ENCODE peak calls at places on chromosomes 5 and 9, in four cellular contexts. V is HepG2, K is K562, T is GM12878. E is an unnamed sample.

GRCh38 chr5:93252165-93252564 is 328.9 kb downstream of the NR2F1-AS1 start:
- DNase-seq in T (no peak), K (no peak), V (peak), E (no peak)

GRCh38 chr5:123401320-123401719 is 21.9 kb downstream of the CEP120 start:
- DNase-seq in T (no peak), K (no peak), V (no peak), E (no peak)

GRCh38 chr5:168852329-168852728 is 273.2 kb upstream of the PANK3 start:
- DNase-seq in T (no peak), V (no peak), K (no peak), E (no peak)

GRCh38 chr9:14652729-14653377 is 40.4 kb downstream of the ZDHHC21 start:
- DNase-seq in K (peak), V (peak), T (no peak), E (peak)

GRCh38 chr9:112819635-112820496 is 69.3 kb downstream of the SNX30 start:
- DNase-seq in K (peak), T (peak), V (peak), E (peak)

GRCh38 chr5:5192681-5193080 is 52.6 kb downstream of the ADAMTS16 start:
- DNase-seq in V (no peak), T (no peak), K (no peak), E (no peak)

GRCh38 chr9:129900263-129901041 is 65.2 kb downstream of the USP20 start:
- DNase-seq in K (no peak), V (no peak), T (peak), E (no peak)

GRCh38 chr5:154567155-154567554 is 89.1 kb upstream of the HAND1 start:
- DNase-seq in K (no peak), V (no peak), T (no peak), E (no peak)

GRCh38 chr5:118548761-118549160 is 439.6 kb downstream of the DTWD2 start:
- DNase-seq in K (no peak), V (peak), T (no peak), E (no peak)

GRCh38 chr5:41392016-41392415 is 118.4 kb downstream of the PLCXD3 start:
- DNase-seq in V (no peak), K (no peak), T (no peak), E (no peak)

GRCh38 chr5:30878751-30879150 is 314.7 kb upstream of the CDH6 start:
- DNase-seq in T (no peak), V (no peak), K (no peak), E (no peak)

GRCh38 chr5:84597904-84598303 is 213.2 kb upstream of the EDIL3 start:
- DNase-seq in T (no peak), K (no peak), V (no peak), E (no peak)

GRCh38 chr5:132383984-132384383 is 14.5 kb downstream of the SLC22A5 start:
- DNase-seq in T (no peak), V (no peak), K (no peak), E (no peak)

GRCh38 chr5:175802361-175802760 is 69.0 kb upstream of the CPLX2 start:
- DNase-seq in V (no peak), K (no peak), T (no peak), E (no peak)

GRCh38 chr9:93896093-93896492 is 59.1 kb downstream of the BARX1 start:
- DNase-seq in V (no peak), K (no peak), T (no peak), E (no peak)

GRCh38 chr5:41524174-41524573 is 13.8 kb upstream of the PLCXD3 start:
- DNase-seq in T (no peak), K (no peak), V (no peak), E (no peak)

GRCh38 chr5:104016650-104017049 is 454.1 kb upstream of the NUDT12 start:
- DNase-seq in K (no peak), T (no peak), V (no peak), E (no peak)

GRCh38 chr5:103621548-103621930 is 59.0 kb upstream of the NUDT12 start:
- DNase-seq in K (no peak), T (no peak), V (no peak), E (no peak)

GRCh38 chr9:114558027-114558675 is 29.4 kb upstream of the ATP6V1G1 start:
- DNase-seq in K (peak), T (no peak), V (peak), E (no peak)

GRCh38 chr9:97632406-97632991 is 669 bp downstream of the TSTD2 start:
- DNase-seq in T (no peak), V (no peak), K (no peak), E (no peak)

GRCh38 chr9:72349240-72349639 is 15.8 kb downstream of the ZFAND5 start:
- DNase-seq in T (no peak), V (no peak), K (no peak), E (no peak)

GRCh38 chr5:76601470-76601869 is 21.7 kb downstream of the F2RL2 start:
- DNase-seq in K (peak), V (peak), T (no peak), E (peak)

GRCh38 chr5:100827481-100827889 is 75.6 kb downstream of the ST8SIA4 start:
- DNase-seq in T (no peak), K (no peak), V (no peak), E (no peak)

GRCh38 chr5:107477492-107477891 is 193.2 kb downstream of the EFNA5 start:
- DNase-seq in K (no peak), V (no peak), T (no peak), E (no peak)

GRCh38 chr5:132007399-132008162 is 3.9 kb downstream of the ACSL6 start:
- DNase-seq in T (peak), V (peak), K (peak), E (peak)

GRCh38 chr5:102742215-102742614 is 12.9 kb upstream of the PAM start:
- DNase-seq in K (no peak), T (no peak), V (no peak), E (no peak)

GRCh38 chr5:131534995-131535394 is 100.0 kb downstream of the RAPGEF6 start:
- DNase-seq in V (no peak), K (no peak), T (no peak), E (no peak)

GRCh38 chr5:6576861-6577501 is 55.9 kb downstream of the NSUN2 start:
- DNase-seq in K (peak), V (peak), T (peak), E (peak)

GRCh38 chr5:131999471-131999931 is 12.0 kb downstream of the ACSL6 start:
- DNase-seq in K (no peak), V (no peak), T (no peak), E (no peak)

GRCh38 chr5:89582768-89583339 is 699.9 kb upstream of the MEF2C start:
- DNase-seq in V (no peak), T (no peak), K (no peak), E (no peak)
- TF ChIP-seq FOXK2 in V (no peak), T (no peak), K (no peak), E (no peak)

DNA sequence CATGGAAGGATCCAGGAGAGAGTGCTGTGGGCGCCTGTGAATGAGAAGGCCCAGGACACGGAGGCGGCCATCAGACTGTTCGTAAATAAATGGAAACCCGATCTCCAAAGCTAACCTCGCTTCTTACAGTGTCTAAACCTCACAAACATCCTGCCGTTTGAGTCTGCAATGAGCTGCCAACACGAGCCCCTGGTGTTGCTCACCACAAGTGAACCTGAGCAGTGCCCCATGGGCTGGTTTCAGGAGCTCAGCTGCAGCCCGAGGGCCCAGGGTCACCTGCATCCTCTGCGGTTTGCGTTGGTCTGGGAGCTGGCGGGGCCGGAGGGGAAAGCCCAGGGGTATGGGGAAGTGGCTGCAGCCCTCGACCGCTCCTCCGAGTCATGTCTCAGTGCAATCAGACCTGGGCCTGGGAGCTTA is 57.9 kb upstream of the RXRA start:
- DNase-seq in V (peak), T (peak), K (no peak), E (no peak)
- TF ChIP-seq FOXK2 in V (no peak), T (no peak), K (no peak), E (no peak)

GRCh38 chr5:179324760-179325295 is 20.4 kb downstream of the ADAMTS2 start:
- DNase-seq in V (no peak), T (no peak), K (no peak), E (no peak)
- TF ChIP-seq FOXK2 in V (no peak), T (no peak), K (no peak), E (no peak)

DNA sequence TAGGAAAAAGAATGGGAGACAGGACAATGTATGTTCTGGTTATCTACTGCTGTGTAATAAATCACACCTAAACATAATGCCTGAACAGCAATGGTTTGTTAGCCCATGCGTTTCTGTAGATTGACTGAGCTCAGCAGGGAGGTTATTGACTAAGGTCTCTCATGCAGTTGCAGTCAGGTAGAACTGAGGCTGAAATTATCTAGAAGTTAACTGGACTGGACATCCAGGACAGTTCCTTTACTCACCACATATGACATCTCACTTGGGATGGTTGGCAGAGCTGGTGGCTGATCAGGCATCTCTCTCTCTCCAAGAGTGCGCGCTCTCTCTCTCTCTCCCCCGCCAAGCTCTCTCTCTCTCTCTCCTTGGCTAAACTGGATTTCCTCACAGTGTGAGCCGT is 8.9 kb upstream of the FOXB2 start:
- DNase-seq in V (no peak), K (no peak), T (no peak), E (no peak)
- TF ChIP-seq FOXK2 in V (no peak), K (no peak), T (no peak), E (no peak)

GRCh38 chr5:143644751-143645150 is 167.2 kb upstream of the HMHB1 start:
- DNase-seq in T (no peak), V (no peak), K (no peak), E (no peak)
- TF ChIP-seq FOXK2 in T (no peak), V (no peak), K (no peak), E (no peak)

GRCh38 chr5:62354028-62354874 is 48.2 kb downstream of the KIF2A start:
- DNase-seq in V (peak), K (peak), T (peak), E (peak)
- TF ChIP-seq FOXK2 in V (no peak), K (no peak), T (no peak), E (no peak)

GRCh38 chr9:133533878-133534277 is 626 bp upstream of the ADAMTSL2 start:
- DNase-seq in V (no peak), T (no peak), K (no peak), E (no peak)

GRCh38 chr9:133535285-133535877 is 877 bp downstream of the ADAMTSL2 start:
- DNase-seq in V (no peak), K (no peak), T (no peak), E (no peak)

GRCh38 chr9:133536080-133536479 is 1.6 kb downstream of the ADAMTSL2 start:
- DNase-seq in V (no peak), K (no peak), T (no peak), E (no peak)

GRCh38 chr9:133532937-133533668 is 1.4 kb upstream of the ADAMTSL2 start:
- DNase-seq in V (peak), K (peak), T (peak), E (peak)

DNA sequence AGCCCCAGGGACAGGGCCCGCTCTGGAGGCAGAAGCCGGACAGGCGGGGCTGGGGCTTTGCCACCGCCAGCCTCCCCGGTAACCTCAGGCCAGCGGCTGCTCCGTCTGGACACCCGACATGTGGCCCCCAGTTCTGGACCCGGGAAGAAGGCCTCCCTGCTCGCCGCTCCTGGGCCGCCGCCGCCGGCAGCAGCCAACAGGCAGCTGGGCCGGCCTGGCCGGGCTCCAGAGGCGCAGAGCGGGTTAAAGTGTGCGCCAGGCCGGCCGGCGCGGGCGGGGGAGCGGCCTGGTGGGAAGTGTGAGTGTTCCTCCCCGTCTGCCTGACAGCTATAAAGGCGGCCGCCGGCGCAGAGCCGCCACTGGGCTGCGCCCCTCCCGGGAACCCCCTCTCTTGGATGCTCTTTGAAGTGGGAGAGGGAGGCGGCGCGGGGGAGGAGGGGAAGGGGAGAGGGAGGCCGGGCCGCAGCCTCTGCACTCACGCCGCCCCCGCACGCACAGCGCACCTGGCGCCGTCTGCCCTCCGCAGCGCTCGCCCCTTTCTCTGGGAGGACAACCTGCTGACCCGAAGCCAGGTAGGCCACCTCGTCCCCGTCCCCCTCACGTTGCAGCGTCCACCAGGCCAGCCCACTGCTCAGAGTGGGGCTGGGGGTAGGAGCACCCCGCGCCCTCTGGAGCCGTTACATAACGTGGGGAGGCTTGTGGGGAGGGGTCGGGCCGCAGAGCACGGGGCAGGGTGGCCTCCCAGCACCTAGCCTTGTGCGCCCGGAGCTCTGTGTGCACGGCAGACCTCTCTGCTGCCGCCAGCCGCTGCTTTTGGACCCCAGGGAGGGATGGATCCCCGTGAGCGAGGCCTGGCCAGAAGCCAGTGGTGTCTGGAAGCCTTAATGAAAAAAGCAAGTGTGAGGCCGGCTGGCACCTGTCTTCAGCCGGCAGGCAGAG is at the start of gene ADAMTSL2:
- DNase-seq in T (no peak), V (peak), K (no peak), E (no peak)
- TF ChIP-seq FOXK2 in T (no peak), V (no peak), K (no peak), E (no peak)

GRCh38 chr5:171386861-171387254 is 791 bp upstream of the NPM1 start:
- DNase-seq in T (no peak), V (no peak), K (peak), E (no peak)
- TF ChIP-seq FOXK2 in T (no peak), V (no peak), K (no peak), E (no peak)